ENCODE peak calls at places on chromosomes 6 and 20, in ten cellular contexts. Y is upper lobe of left lung, D is stomach, Z is heart left ventricle, R is spleen, L is body of pancreas, J is Peyer's patch, W is ovary, C is HepG2, Q is NB4. M is an unnamed sample.

GRCh38 chr6:66362888-66363287 is 655.9 kb upstream of the EYS start:
- DNase-seq in Y (peak; percentile 17), D (no peak), Z (peak; percentile 44), R (no peak), L (no peak), J (no peak), W (no peak), C (no peak), Q (no peak), M (no peak)

GRCh38 chr6:147621280-147621679 is 112.8 kb downstream of the SAMD5 start:
- DNase-seq in Y (no peak), D (no peak), Z (no peak), R (no peak), L (peak; percentile 5), J (no peak), W (no peak), C (peak; percentile 13), Q (no peak), M (peak; percentile 58)

GRCh38 chr20:23856736-23857135 is 22.8 kb downstream of the CST5 start:
- DNase-seq in Y (no peak), D (no peak), Z (no peak), R (no peak), L (no peak), J (no peak), W (no peak), C (no peak), Q (no peak), M (no peak)

GRCh38 chr6:104954091-104954797 is 2.7 kb upstream of the LIN28B start:
- DNase-seq in Y (no peak), D (no peak), Z (no peak), R (no peak), L (no peak), J (no peak), W (no peak), C (peak; percentile 71), Q (peak; percentile 55), M (no peak)

GRCh38 chr20:25052255-25053206 is 5.4 kb downstream of the ACSS1 start:
- DNase-seq in Y (peak; percentile 66), D (peak; percentile 22), Z (no peak), R (peak; percentile 79), L (no peak), J (peak; percentile 47), W (no peak), C (no peak), Q (no peak), M (peak; percentile 91)

GRCh38 chr20:942611-943010 is 26.5 kb upstream of the ANGPT4 start:
- DNase-seq in Y (no peak), D (no peak), Z (no peak), R (no peak), L (no peak), J (peak; percentile 6), W (no peak), C (no peak), Q (no peak), M (no peak)

GRCh38 chr20:10605547-10606195 is 68.1 kb downstream of the JAG1 start:
- DNase-seq in Y (no peak), D (no peak), Z (no peak), R (no peak), L (no peak), J (no peak), W (no peak), C (no peak), Q (no peak), M (no peak)

GRCh38 chr6:159969204-159969912 is 476 bp downstream of the IGF2R start:
- DNase-seq in Y (peak; percentile 93), D (peak; percentile 31), Z (peak; percentile 76), R (peak; percentile 95), L (peak; percentile 34), J (peak; percentile 62), W (peak; percentile 67), C (no peak), Q (peak; percentile 70), M (peak; percentile 93)

DNA sequence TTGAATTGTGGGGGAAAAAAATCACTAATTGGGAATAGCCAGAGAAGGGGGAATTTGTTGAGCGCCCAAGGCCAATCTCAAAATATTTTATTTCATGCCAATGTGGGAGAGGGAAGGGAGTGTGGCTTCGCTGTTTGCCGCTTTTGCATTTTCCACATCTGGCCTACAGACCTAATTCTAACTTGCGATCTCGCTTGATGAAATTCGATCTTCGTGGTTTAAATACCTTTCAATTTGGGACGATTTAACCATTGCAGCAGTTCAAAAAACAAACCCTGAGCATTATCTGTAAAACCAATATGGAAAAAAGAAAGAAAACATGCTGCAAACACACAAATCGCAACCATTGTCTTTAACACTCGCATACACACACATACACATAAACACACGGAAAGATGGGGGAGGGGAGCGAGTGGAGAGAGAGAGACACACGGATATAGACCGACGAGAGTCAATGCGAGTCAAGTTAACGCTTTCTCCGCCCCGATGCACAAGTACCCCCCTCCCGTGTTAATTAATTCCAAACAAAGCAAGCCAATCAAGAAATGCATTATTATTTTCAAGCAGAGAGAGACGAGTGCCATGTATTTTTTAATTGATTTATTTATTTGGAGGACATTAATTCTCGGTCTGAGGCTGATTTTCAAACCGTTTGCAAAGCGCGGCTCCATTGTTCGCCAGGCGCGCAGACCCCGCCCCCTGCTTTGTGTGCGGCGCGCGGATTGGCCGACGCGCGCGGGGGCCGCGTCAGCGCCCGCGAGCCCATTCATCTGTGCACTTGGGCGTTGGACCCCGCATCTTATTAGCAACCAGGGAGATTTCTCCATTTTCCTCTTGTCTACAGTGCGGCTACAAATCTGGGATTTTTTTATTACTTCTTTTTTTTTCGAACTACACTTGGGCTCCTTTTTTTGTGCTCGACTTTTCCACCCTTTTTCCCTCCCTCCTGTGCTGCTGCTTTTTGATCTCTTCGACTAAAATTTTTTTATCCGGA is at the start of gene MARCKS:
- DNase-seq in Y (peak; percentile 94), D (peak; percentile 85), Z (peak; percentile 90), R (peak; percentile 92), L (peak; percentile 92), J (peak; percentile 91), W (peak; percentile 83), C (peak; percentile 75), Q (peak; percentile 60), M (peak; percentile 77)
- TF ChIP-seq POLR2A in Y (no peak), D (peak; percentile 53), Z (peak; percentile 68), R (no peak), L (peak; percentile 93), J (peak; percentile 85), W (peak; percentile 80), C (peak; percentile 57), Q (no peak), M (no peak)

DNA sequence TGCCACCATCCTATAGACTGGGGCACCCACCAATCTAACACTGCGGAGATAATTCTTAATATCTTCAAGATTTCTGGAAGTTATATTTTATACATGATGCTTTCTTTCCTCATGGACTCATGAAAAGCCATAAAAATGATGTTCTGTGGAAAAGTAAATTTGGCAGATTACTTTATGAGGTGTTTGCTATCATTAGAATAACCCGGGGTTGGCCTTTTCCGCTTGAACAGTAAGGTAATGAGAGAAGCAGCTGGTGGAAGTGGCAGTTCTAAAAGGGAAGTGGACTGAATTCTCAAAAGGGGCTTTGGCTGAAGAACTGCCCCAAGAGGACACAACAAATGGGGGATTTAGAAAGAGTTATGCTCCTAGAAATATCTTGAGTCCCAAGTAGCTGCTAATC is 2.7 kb downstream of the ISM1 start:
- DNase-seq in Y (no peak), D (no peak), Z (no peak), R (no peak), L (no peak), J (no peak), W (no peak), C (no peak), Q (no peak), M (no peak)
- H3K4me3 ChIP-seq in Y (no peak overlapping the region), D (no peak overlapping the region), Z (no peak overlapping the region), R (no peak overlapping the region), L (no peak overlapping the region), J (no peak overlapping the region), W (no peak overlapping the region), C (no peak overlapping the region), Q (no peak overlapping the region), M (no peak overlapping the region)

GRCh38 chr6:32949113-32949512 is 3.8 kb downstream of the HLA-DMA start:
- DNase-seq in Y (no peak), D (no peak), Z (no peak), R (no peak), L (no peak), J (no peak), W (no peak), C (no peak), Q (no peak), M (no peak)

GRCh38 chr6:32945953-32946352 is 5.1 kb upstream of the HLA-DMB start:
- DNase-seq in Y (no peak), D (no peak), Z (no peak), R (no peak), L (no peak), J (no peak), W (no peak), C (no peak), Q (no peak), M (no peak)

GRCh38 chr6:32946893-32947292 is 6.0 kb downstream of the HLA-DMA start:
- DNase-seq in Y (no peak), D (no peak), Z (no peak), R (no peak), L (no peak), J (no peak), W (no peak), C (no peak), Q (no peak), M (no peak)

GRCh38 chr6:32950010-32950409 is 2.9 kb downstream of the HLA-DMA start:
- DNase-seq in Y (no peak), D (no peak), Z (no peak), R (no peak), L (no peak), J (no peak), W (no peak), C (no peak), Q (no peak), M (no peak)

DNA sequence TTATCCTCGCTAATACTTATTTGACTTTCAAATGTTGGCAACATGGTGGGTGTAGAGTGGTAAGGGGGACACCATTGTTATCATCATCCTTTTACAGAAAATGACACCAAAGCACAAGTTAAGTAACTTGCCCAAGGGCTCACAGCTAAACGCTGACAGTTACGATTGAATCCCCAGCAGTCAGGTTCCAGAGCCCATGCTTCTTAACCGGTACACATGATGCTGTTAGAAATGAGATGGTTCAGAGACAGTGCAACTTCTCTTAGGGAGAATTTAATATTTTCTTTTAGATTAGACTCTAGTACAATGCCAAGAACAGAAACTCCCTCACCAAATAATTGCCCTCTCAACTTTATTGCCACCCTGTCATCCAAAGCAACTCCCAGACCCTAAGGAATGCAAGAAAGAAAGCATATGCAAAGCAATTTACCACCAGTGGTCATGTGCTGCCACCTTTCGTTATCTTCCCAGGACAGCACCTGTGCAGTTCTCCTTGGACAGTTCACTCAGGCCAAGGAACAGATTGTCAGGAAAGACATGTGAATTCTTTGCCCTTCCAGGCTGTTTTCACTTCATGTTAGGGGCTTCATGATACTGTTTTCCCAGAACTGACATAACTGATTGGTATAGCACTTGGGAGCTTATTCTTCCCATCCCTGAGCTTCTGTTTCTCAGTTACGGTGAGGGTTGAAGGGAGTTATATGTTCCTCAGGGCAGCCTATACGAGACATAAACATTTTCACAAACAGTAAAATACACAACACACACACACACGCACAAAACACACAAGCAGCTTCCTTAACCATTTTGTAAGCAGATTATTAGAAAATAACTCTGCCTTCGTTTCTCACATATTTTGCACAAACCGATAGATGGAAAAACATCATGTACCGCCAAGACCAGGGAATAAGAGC is 5.1 kb downstream of the HLA-DMA start:
- DNase-seq in Y (no peak), D (no peak), Z (no peak), R (no peak), L (peak; percentile 73), J (peak; percentile 88), W (no peak), C (peak; percentile 58), Q (peak; percentile 72), M (no peak)
- TF ChIP-seq CTCF in Y (peak; percentile 38), D (no peak), Z (peak; percentile 30), R (peak; percentile 77), L (peak; percentile 59), J (peak; percentile 76), W (no peak), C (peak; percentile 91), Q (peak; percentile 60), M (no peak)

DNA sequence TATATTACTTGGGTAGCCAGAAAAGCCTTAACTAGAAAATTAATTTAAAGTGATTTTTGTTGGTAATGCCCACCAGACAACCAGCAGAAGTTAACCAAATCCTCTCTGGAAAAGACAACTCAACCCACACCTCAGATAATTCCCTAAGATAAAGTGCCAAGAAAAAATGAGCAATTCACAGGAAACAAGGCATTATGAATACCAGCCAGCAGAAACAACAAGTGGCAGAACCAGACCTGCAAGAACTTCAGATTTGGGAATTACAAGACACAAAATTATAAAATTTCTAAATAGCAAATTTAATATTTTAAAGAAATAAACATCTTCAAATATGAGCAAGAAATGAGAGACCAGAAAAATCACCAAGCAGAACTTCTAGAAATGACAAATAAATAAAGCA is 80.0 kb upstream of the MRPS10 start:
- DNase-seq in Y (no peak), D (no peak), Z (no peak), R (no peak), L (no peak), J (no peak), W (no peak), C (no peak), Q (no peak), M (no peak)
- TF ChIP-seq POLR2A in Y (no peak), D (no peak), Z (no peak), R (no peak), L (no peak), J (no peak), W (no peak), C (no peak), Q (no peak), M (no peak)